ENCODE peak calls at places on chromosomes 13 and 19, in nine cellular contexts. One of them, this sample, is unnamed.

GRCh38 chr13:35978607-35979316 is 152.4 kb downstream of the DCLK1 start:
- DNase-seq in BE2C: no peak
- DNase-seq in fibroblast of the aortic adventitia: peak; percentile 91
- DNase-seq in PC-9: peak; percentile 52
- DNase-seq in choroid plexus epithelial cell: peak; percentile 89
- DNase-seq in CD8-positive, alpha-beta T cell: no peak
- DNase-seq in heart left ventricle: no peak
- DNase-seq in epithelial cell of esophagus: peak; percentile 65
- DNase-seq in lung: peak; percentile 46
- DNase-seq in this sample: no peak

GRCh38 chr19:3270908-3271307 is 46.4 kb downstream of the CELF5 start:
- DNase-seq in PC-9: peak; percentile 67
- DNase-seq in CD8-positive, alpha-beta T cell: peak; percentile 46
- DNase-seq in heart left ventricle: no peak
- DNase-seq in BE2C: peak; percentile 66
- DNase-seq in fibroblast of the aortic adventitia: peak; percentile 32
- DNase-seq in lung: no peak
- DNase-seq in choroid plexus epithelial cell: peak; percentile 52
- DNase-seq in epithelial cell of esophagus: peak; percentile 41
- DNase-seq in this sample: no peak

GRCh38 chr19:4197625-4198466 is 15.4 kb downstream of the ANKRD24 start:
- DNase-seq in CD8-positive, alpha-beta T cell: no peak
- DNase-seq in fibroblast of the aortic adventitia: no peak
- DNase-seq in heart left ventricle: no peak
- DNase-seq in PC-9: no peak
- DNase-seq in epithelial cell of esophagus: no peak
- DNase-seq in BE2C: no peak
- DNase-seq in lung: no peak
- DNase-seq in choroid plexus epithelial cell: no peak
- DNase-seq in this sample: no peak

GRCh38 chr13:39516140-39516539 is 86.9 kb downstream of the LHFPL6 start:
- DNase-seq in PC-9: no peak
- DNase-seq in epithelial cell of esophagus: no peak
- DNase-seq in CD8-positive, alpha-beta T cell: no peak
- DNase-seq in choroid plexus epithelial cell: no peak
- DNase-seq in BE2C: no peak
- DNase-seq in fibroblast of the aortic adventitia: no peak
- DNase-seq in lung: no peak
- DNase-seq in heart left ventricle: peak; percentile 39
- DNase-seq in this sample: no peak

GRCh38 chr13:21046203-21046602 is 15.2 kb downstream of the LATS2 start:
- DNase-seq in BE2C: no peak
- DNase-seq in CD8-positive, alpha-beta T cell: no peak
- DNase-seq in fibroblast of the aortic adventitia: no peak
- DNase-seq in lung: no peak
- DNase-seq in PC-9: no peak
- DNase-seq in choroid plexus epithelial cell: no peak
- DNase-seq in heart left ventricle: no peak
- DNase-seq in epithelial cell of esophagus: no peak
- DNase-seq in this sample: no peak

GRCh38 chr13:20348645-20349408 is 116.7 kb upstream of the GJB6 start:
- DNase-seq in heart left ventricle: no peak
- DNase-seq in fibroblast of the aortic adventitia: no peak
- DNase-seq in epithelial cell of esophagus: no peak
- DNase-seq in CD8-positive, alpha-beta T cell: no peak
- DNase-seq in choroid plexus epithelial cell: no peak
- DNase-seq in BE2C: no peak
- DNase-seq in lung: no peak
- DNase-seq in PC-9: no peak
- DNase-seq in this sample: no peak

GRCh38 chr13:81872581-81872980 is 1531.7 kb upstream of the SPRY2 start:
- DNase-seq in choroid plexus epithelial cell: peak; percentile 36
- DNase-seq in epithelial cell of esophagus: peak; percentile 41
- DNase-seq in BE2C: peak; percentile 50
- DNase-seq in CD8-positive, alpha-beta T cell: no peak
- DNase-seq in lung: no peak
- DNase-seq in heart left ventricle: no peak
- DNase-seq in PC-9: no peak
- DNase-seq in fibroblast of the aortic adventitia: no peak
- DNase-seq in this sample: peak; percentile 6

GRCh38 chr19:29777916-29778315 is 33.9 kb upstream of the CCNE1 start:
- DNase-seq in lung: no peak
- DNase-seq in fibroblast of the aortic adventitia: no peak
- DNase-seq in PC-9: no peak
- DNase-seq in heart left ventricle: no peak
- DNase-seq in choroid plexus epithelial cell: no peak
- DNase-seq in BE2C: no peak
- DNase-seq in epithelial cell of esophagus: no peak
- DNase-seq in CD8-positive, alpha-beta T cell: no peak
- DNase-seq in this sample: no peak

GRCh38 chr19:44807162-44807561 is 1.7 kb upstream of the BCAM start:
- DNase-seq in fibroblast of the aortic adventitia: no peak
- DNase-seq in choroid plexus epithelial cell: no peak
- DNase-seq in epithelial cell of esophagus: peak; percentile 95
- DNase-seq in PC-9: peak; percentile 66
- DNase-seq in CD8-positive, alpha-beta T cell: no peak
- DNase-seq in lung: peak; percentile 40
- DNase-seq in BE2C: no peak
- DNase-seq in heart left ventricle: no peak
- DNase-seq in this sample: peak; percentile 89

DNA sequence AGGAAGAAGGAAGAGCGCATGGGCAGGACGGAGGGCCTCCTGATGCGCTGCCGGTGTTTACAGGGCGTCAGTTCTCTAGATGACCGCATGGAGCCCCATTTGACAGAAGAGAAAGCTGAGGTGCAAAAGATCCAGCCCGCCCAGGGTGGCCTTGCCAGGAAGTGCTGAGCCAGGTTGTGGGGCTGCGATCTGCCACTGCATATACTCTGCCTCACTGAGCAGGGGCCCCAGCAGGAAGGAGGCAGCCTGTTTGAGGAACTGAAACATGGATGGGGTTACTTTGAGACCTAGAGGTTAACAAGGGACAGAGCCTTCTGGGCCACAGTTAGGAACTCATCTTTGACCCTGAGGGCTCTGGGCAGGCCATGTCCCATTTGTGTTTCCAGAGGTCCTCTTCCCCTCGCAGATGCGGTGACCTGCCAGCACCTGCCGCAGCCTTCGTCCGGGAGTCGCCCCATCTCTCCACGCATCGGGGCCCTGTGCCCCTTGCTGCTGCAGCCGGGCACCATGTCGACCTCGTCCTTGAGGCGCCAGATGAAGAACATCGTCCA is 3.2 kb downstream of the EPN1 start:
- DNase-seq in fibroblast of the aortic adventitia: no peak
- DNase-seq in PC-9: no peak
- DNase-seq in CD8-positive, alpha-beta T cell: no peak
- DNase-seq in heart left ventricle: peak; percentile 38
- DNase-seq in BE2C: peak; percentile 5
- DNase-seq in choroid plexus epithelial cell: no peak
- DNase-seq in lung: no peak
- DNase-seq in epithelial cell of esophagus: no peak
- DNase-seq in this sample: no peak
- TF ChIP-seq CTCF in fibroblast of the aortic adventitia: no peak
- TF ChIP-seq CTCF in PC-9: no peak
- TF ChIP-seq CTCF in CD8-positive, alpha-beta T cell: no peak
- TF ChIP-seq CTCF in heart left ventricle: no peak
- TF ChIP-seq CTCF in BE2C: no peak
- TF ChIP-seq CTCF in choroid plexus epithelial cell: no peak
- TF ChIP-seq CTCF in lung: no peak
- TF ChIP-seq CTCF in epithelial cell of esophagus: no peak
- TF ChIP-seq CTCF in this sample: no peak

GRCh38 chr13:46614582-46614981 is 61.6 kb downstream of the LRCH1 start:
- DNase-seq in PC-9: no peak
- DNase-seq in fibroblast of the aortic adventitia: peak; percentile 88
- DNase-seq in epithelial cell of esophagus: peak; percentile 58
- DNase-seq in choroid plexus epithelial cell: peak; percentile 87
- DNase-seq in heart left ventricle: no peak
- DNase-seq in CD8-positive, alpha-beta T cell: no peak
- DNase-seq in lung: no peak
- DNase-seq in BE2C: no peak
- DNase-seq in this sample: no peak

GRCh38 chr13:46613409-46614049 is 60.6 kb downstream of the LRCH1 start:
- DNase-seq in lung: no peak
- DNase-seq in epithelial cell of esophagus: no peak
- DNase-seq in choroid plexus epithelial cell: no peak
- DNase-seq in fibroblast of the aortic adventitia: no peak
- DNase-seq in CD8-positive, alpha-beta T cell: no peak
- DNase-seq in BE2C: no peak
- DNase-seq in PC-9: no peak
- DNase-seq in heart left ventricle: no peak
- DNase-seq in this sample: no peak

GRCh38 chr13:46617382-46617781 is 64.4 kb downstream of the LRCH1 start:
- DNase-seq in BE2C: no peak
- DNase-seq in heart left ventricle: no peak
- DNase-seq in lung: no peak
- DNase-seq in fibroblast of the aortic adventitia: peak; percentile 38
- DNase-seq in epithelial cell of esophagus: no peak
- DNase-seq in PC-9: no peak
- DNase-seq in choroid plexus epithelial cell: no peak
- DNase-seq in CD8-positive, alpha-beta T cell: no peak
- DNase-seq in this sample: no peak

GRCh38 chr13:46617885-46618284 is 64.9 kb downstream of the LRCH1 start:
- DNase-seq in CD8-positive, alpha-beta T cell: no peak
- DNase-seq in epithelial cell of esophagus: no peak
- DNase-seq in BE2C: no peak
- DNase-seq in heart left ventricle: no peak
- DNase-seq in fibroblast of the aortic adventitia: no peak
- DNase-seq in lung: no peak
- DNase-seq in PC-9: no peak
- DNase-seq in choroid plexus epithelial cell: no peak
- DNase-seq in this sample: no peak

DNA sequence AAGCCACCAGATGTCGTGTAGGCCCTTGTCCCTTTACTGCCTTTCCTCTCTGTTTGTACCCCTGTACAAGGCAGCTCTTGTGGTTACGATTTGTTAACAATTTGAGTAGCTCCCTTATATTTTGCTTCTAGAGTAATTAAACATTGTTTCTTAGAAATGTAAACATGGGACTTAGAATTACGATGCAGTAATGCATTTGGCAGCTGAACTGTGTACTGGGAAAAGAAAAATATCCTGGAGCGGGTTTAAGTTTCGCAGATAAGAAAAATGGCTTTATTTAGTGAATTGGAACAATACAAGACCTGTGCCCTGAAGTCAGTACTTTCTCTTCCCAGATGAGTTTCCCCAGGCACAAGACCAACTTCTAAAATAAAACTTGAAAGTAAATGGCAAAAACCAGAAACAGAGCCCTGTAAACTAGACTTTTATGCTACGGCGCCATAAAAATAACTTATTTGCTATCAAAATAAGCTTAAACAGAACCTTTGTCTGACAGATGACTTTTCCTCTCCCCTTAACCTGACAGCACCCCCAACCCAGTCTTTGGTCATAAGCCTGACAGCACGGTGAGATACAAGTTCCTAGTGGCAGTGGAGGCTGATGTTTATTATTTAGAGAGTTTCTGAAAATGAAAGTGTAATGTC is 63.0 kb downstream of the LRCH1 start:
- DNase-seq in lung: no peak
- DNase-seq in fibroblast of the aortic adventitia: peak; percentile 70
- DNase-seq in CD8-positive, alpha-beta T cell: no peak
- DNase-seq in PC-9: no peak
- DNase-seq in heart left ventricle: no peak
- DNase-seq in epithelial cell of esophagus: no peak
- DNase-seq in choroid plexus epithelial cell: peak; percentile 49
- DNase-seq in BE2C: no peak
- DNase-seq in this sample: no peak
- H3K4me3 ChIP-seq in lung: no peak overlapping the region
- H3K4me3 ChIP-seq in fibroblast of the aortic adventitia: peak overlapping the region; percentile 51
- H3K4me3 ChIP-seq in CD8-positive, alpha-beta T cell: no peak overlapping the region
- H3K4me3 ChIP-seq in PC-9: no peak overlapping the region
- H3K4me3 ChIP-seq in heart left ventricle: peak overlapping the region; percentile 30
- H3K4me3 ChIP-seq in epithelial cell of esophagus: no peak overlapping the region
- H3K4me3 ChIP-seq in choroid plexus epithelial cell: peak overlapping the region; percentile 45
- H3K4me3 ChIP-seq in BE2C: no peak overlapping the region
- H3K4me3 ChIP-seq in this sample: peak overlapping the region; percentile 31

DNA sequence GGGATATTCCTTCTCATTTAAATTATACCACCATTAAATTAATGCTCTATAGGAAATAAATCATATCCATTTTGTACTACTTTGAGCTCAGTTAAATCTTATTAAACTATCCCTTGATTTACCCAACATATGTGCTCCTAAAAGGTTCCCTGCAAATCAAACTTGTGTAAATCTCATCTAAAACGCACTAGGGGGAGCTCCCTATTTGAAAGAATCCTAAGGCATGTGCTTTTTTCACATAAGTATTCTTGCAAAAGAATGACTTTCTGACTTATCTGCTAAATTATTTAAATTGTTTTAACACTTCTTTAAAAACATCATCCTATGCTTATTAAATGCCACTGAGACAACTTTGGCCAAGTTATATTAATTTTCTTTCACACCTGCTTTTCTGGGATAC is 7.9 kb downstream of the INTS6 start:
- DNase-seq in choroid plexus epithelial cell: peak; percentile 81
- DNase-seq in heart left ventricle: no peak
- DNase-seq in fibroblast of the aortic adventitia: peak; percentile 76
- DNase-seq in epithelial cell of esophagus: peak; percentile 27
- DNase-seq in BE2C: no peak
- DNase-seq in lung: no peak
- DNase-seq in PC-9: no peak
- DNase-seq in CD8-positive, alpha-beta T cell: no peak
- DNase-seq in this sample: no peak
- TF ChIP-seq CTCF in choroid plexus epithelial cell: peak; percentile 46
- TF ChIP-seq CTCF in heart left ventricle: peak; percentile 51
- TF ChIP-seq CTCF in fibroblast of the aortic adventitia: peak; percentile 46
- TF ChIP-seq CTCF in epithelial cell of esophagus: peak; percentile 28
- TF ChIP-seq CTCF in BE2C: peak; percentile 53
- TF ChIP-seq CTCF in lung: no peak
- TF ChIP-seq CTCF in PC-9: peak; percentile 47
- TF ChIP-seq CTCF in CD8-positive, alpha-beta T cell: no peak
- TF ChIP-seq CTCF in this sample: no peak

DNA sequence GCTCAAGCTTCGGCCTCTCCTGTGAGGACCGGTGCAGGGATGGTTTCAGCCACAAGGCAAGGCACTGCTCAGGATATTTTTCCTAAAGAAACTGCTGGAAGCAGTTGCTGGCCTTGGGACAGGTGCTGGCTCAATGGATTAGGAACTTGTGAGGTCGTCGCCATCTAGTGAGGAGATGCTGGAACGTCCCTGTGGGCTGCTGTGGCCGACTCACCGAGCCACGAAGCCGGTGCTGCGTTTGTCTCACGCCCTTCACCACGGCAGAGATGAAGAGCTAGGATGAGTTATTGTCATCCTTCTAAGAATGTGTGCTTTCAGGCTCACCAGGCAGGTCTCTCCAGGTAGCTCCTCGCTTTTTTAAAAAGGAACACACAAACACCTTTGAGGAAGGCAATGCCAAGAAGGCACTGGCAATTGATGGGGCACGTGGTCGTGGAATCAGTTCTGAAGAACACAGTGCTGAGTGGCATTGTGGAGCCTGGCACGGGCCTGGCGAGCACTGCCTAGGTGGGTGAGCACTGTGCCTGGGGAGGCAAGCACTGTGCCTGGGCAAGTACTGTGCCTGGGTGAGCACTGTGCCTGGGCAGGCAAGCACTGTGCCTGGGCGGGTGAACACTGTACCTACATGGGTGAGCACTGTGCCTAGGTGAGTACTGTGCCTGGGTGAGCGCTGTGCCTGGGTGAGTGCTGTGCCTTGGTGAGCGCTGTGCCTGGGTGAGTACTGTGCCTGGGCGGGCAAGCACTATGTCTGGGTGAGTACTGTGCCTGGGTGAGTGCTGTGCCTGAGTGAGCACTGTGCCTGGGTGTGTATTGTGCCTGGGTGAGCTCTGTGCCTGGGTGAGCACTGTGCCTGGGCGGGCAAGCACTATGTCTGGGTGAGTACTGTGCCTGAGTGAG is 140.4 kb downstream of the TEX29 start:
- DNase-seq in PC-9: no peak
- DNase-seq in epithelial cell of esophagus: peak; percentile 1
- DNase-seq in CD8-positive, alpha-beta T cell: no peak
- DNase-seq in heart left ventricle: no peak
- DNase-seq in fibroblast of the aortic adventitia: peak; percentile 46
- DNase-seq in lung: no peak
- DNase-seq in choroid plexus epithelial cell: peak; percentile 61
- DNase-seq in BE2C: no peak
- DNase-seq in this sample: peak; percentile 37
- H3K4me3 ChIP-seq in PC-9: no peak overlapping the region
- H3K4me3 ChIP-seq in epithelial cell of esophagus: no peak overlapping the region
- H3K4me3 ChIP-seq in CD8-positive, alpha-beta T cell: no peak overlapping the region
- H3K4me3 ChIP-seq in heart left ventricle: no peak overlapping the region
- H3K4me3 ChIP-seq in fibroblast of the aortic adventitia: no peak overlapping the region
- H3K4me3 ChIP-seq in lung: no peak overlapping the region
- H3K4me3 ChIP-seq in choroid plexus epithelial cell: no peak overlapping the region
- H3K4me3 ChIP-seq in BE2C: no peak overlapping the region
- H3K4me3 ChIP-seq in this sample: no peak overlapping the region

This sample was measured in LNCaP clone FGC.